ENCODE peak calls at places on chromosomes 12 and 14, in four cellular contexts. P is myocyte; T is CD4-positive, alpha-beta memory T cell; F is SHP77. U is an unnamed sample.

GRCh38 chr12:53499261-53500118 is at the start of gene MAP3K12:
- DNase-seq in P (peak), T (peak), F (peak), U (peak)

GRCh38 chr12:2749580-2749979 is 45.2 kb upstream of the FKBP4 start:
- DNase-seq in P (no peak), T (no peak), F (no peak), U (no peak)

GRCh38 chr12:58529114-58529665 is 391.1 kb downstream of the LRIG3 start:
- DNase-seq in P (peak), T (no peak), F (no peak), U (no peak)

GRCh38 chr12:52436000-52436827 is 2.0 kb upstream of the KRT75 start:
- DNase-seq in P (no peak), T (no peak), F (no peak), U (no peak)

GRCh38 chr12:125166046-125166445 is 100.8 kb downstream of the AACS start:
- DNase-seq in P (no peak), T (no peak), F (no peak), U (no peak)

GRCh38 chr14:65336191-65336591 is 76.3 kb upstream of the FUT8 start:
- DNase-seq in P (no peak), T (no peak), F (no peak), U (no peak)

GRCh38 chr12:52126605-52127578 is 47.4 kb downstream of the SMIM41 start:
- DNase-seq in P (no peak), T (no peak), F (no peak), U (no peak)

GRCh38 chr14:103626150-103626850 is 2.7 kb upstream of the KLC1 start:
- DNase-seq in P (peak), T (no peak), F (peak), U (no peak)

GRCh38 chr12:32457251-32458025 is 58.1 kb downstream of the FGD4 start:
- DNase-seq in P (no peak), T (no peak), F (no peak), U (no peak)

U was measured in AG09319.